ENCODE peak calls at places on chromosome 10, in eight cellular contexts. Q is pancreas; V is aorta; R is mesenchymal stem cell; J is CD4-positive, alpha-beta memory T cell; D is CD4-positive, CD25-positive, alpha-beta regulatory T cell; C is PC-3; E is GM23248. H is an unnamed sample.
A peak's percentile ranks its signal among the peaks of the same experiment; 100 is the strongest.

GRCh38 chr10:91514684-91515253 is 104.6 kb downstream of the HECTD2 start:
- DNase-seq in V (no peak), R (no peak), C (no peak), J (no peak), D (no peak), Q (no peak), E (no peak), H (no peak)

GRCh38 chr10:30063098-30063497 is 3.7 kb upstream of the JCAD start:
- DNase-seq in V (no peak), C (peak; percentile 27), D (no peak), Q (no peak), E (peak; percentile 85), R (peak; percentile 56), J (no peak), H (no peak)

GRCh38 chr10:72242675-72243074 is 26.6 kb upstream of the ASCC1 start:
- DNase-seq in C (no peak), R (peak; percentile 85), V (peak; percentile 86), E (peak; percentile 22), J (no peak), D (no peak), Q (peak; percentile 59), H (no peak)

GRCh38 chr10:74900297-74900696 is 73.9 kb downstream of the KAT6B start:
- DNase-seq in Q (no peak), V (no peak), R (no peak), J (peak; percentile 8), D (peak; percentile 61), C (no peak), E (no peak), H (no peak)

GRCh38 chr10:127694580-127695193 is 42.3 kb upstream of the FOXI2 start:
- DNase-seq in D (no peak), J (no peak), E (peak; percentile 25), Q (no peak), R (no peak), V (no peak), C (peak; percentile 42), H (peak; percentile 65)

GRCh38 chr10:59135275-59135674 is 41.2 kb upstream of the PHYHIPL start:
- DNase-seq in R (no peak), C (no peak), J (no peak), Q (no peak), V (no peak), E (no peak), D (no peak), H (peak; percentile 62)

GRCh38 chr10:3045471-3046209 is 21.7 kb upstream of the PFKP start:
- DNase-seq in E (peak; percentile 88), V (peak; percentile 92), J (no peak), R (peak; percentile 88), D (no peak), Q (peak; percentile 24), C (peak; percentile 52), H (peak; percentile 61)

GRCh38 chr10:103069453-103070331 is 123.4 kb downstream of the NT5C2 start:
- DNase-seq in E (peak; percentile 65), V (no peak), C (peak; percentile 74), Q (peak; percentile 55), D (peak; percentile 72), R (peak; percentile 60), J (peak; percentile 71), H (peak; percentile 65)

GRCh38 chr10:29131952-29132820 is 156.7 kb upstream of the LYZL1 start:
- DNase-seq in R (peak; percentile 70), D (no peak), V (no peak), J (no peak), Q (no peak), E (peak; percentile 28), C (peak; percentile 56), H (no peak)

GRCh38 chr10:26367771-26368170 is 70.4 kb upstream of the APBB1IP start:
- DNase-seq in J (peak; percentile 6), C (peak; percentile 40), V (no peak), R (peak; percentile 2), D (peak; percentile 11), Q (no peak), E (peak; percentile 55), H (peak; percentile 89)

GRCh38 chr10:69145864-69146263 is 21.9 kb downstream of the VPS26A start:
- DNase-seq in E (no peak), J (no peak), V (no peak), Q (no peak), R (no peak), C (no peak), D (no peak), H (no peak)

GRCh38 chr10:110326351-110327032 is 21.8 kb upstream of the SMNDC1 start:
- DNase-seq in J (no peak), E (peak; percentile 80), V (no peak), C (peak; percentile 79), D (no peak), R (peak; percentile 87), Q (no peak), H (no peak)

GRCh38 chr10:93080350-93081046 is 6.8 kb downstream of the CYP26A1 start:
- DNase-seq in E (peak; percentile 66), R (peak; percentile 59), J (peak; percentile 47), D (peak; percentile 47), C (peak; percentile 48), Q (no peak), V (no peak), H (peak; percentile 59)

GRCh38 chr10:21995557-21995956 is 8.0 kb downstream of the DNAJC1 start:
- DNase-seq in R (no peak), D (no peak), C (no peak), E (peak; percentile 46), V (no peak), Q (no peak), J (no peak), H (no peak)

GRCh38 chr10:52779541-52780390 is 7.2 kb upstream of the MBL2 start:
- DNase-seq in Q (peak; percentile 35), V (peak; percentile 78), R (peak; percentile 68), E (peak; percentile 69), J (no peak), D (no peak), C (peak; percentile 99), H (peak; percentile 96)

GRCh38 chr10:79242620-79243152 is 104.6 kb upstream of the PPIF start:
- DNase-seq in C (peak; percentile 99), J (peak; percentile 48), E (peak; percentile 95), Q (no peak), R (peak; percentile 90), D (peak; percentile 29), V (peak; percentile 89), H (no peak)
- H3K4me1 ChIP-seq in C (peaks cover 21% of the 10 kb centered on the region), J (peaks cover 49% of the 10 kb centered on the region), E (peaks cover 57% of the 10 kb centered on the region), Q (no peaks in the 10 kb centered on the region), R (peaks cover 63% of the 10 kb centered on the region), D (peaks cover 53% of the 10 kb centered on the region), V (peaks cover 5% of the 10 kb centered on the region), H (peaks cover 6% of the 10 kb centered on the region)

DNA sequence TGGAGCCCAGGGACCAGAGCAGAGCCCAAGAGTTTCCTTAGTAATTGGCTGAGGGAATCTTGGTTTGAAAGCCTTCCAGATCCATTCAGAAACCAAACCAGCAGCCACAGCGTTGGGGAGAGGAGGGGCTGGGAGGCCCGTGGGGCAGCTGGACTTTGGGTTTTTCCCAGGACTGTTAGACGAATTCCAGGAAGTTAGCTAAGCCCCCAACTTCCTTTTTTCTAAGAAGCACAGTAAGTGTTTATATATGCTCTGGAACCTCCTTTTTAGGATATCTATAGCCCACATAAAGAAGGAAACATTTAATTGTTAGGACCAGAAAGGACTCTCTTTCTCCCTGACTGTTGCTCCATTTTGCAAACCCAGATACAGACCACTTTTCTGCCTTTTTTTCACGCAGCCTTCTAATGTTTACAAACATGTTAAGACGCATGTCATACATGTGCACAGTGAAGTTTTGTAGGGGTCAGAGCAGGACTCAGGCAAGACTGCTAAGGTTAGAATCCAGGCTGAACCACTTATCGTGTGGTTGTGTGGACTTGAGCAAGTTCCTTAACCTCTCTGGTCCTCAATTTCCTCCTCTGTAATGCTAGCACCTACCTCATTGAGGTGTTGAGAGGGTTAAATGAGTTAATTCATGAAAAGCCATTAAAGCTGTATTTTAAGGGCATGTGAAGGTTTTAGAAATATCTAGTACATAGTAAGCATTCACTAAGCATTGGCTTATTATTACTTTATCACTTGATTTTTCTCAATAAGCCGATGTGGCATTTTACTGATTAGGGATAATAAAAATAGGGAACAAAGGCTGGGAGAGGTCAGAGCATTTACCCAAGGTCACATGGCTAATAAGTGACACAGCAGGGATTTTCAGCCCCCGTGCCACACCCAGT is 42.4 kb downstream of the TBATA start:
- DNase-seq in C (no peak), V (peak; percentile 76), R (peak; percentile 88), E (peak; percentile 45), Q (no peak), J (no peak), D (no peak), H (no peak)
- H3K4me1 ChIP-seq in C (no peaks in the 10 kb centered on the region), V (no peaks in the 10 kb centered on the region), R (peaks cover 5% of the 10 kb centered on the region), E (peaks cover 4% of the 10 kb centered on the region), Q (no peaks in the 10 kb centered on the region), J (no peaks in the 10 kb centered on the region), D (no peaks in the 10 kb centered on the region), H (peaks cover 11% of the 10 kb centered on the region)

DNA sequence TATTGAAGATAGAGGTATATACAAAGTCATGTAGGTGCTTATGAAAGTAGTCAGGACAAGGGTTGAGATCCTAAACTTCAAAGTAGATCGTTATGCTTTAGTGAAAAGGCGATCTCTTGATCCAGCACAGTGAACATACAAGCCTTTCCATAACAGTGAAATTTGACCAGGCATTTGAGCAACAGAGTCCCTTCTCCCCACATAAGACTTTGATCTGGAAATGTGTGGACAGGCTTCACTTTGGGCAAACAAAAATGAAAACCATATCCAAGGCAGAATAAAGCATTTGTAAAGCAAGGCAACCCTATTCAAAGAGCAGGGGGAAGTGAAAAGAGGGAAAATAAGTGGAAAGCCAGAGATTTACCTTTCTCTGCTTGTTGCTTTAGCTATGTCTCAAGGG is 311.9 kb upstream of the SORCS1 start:
- DNase-seq in R (no peak), E (no peak), D (no peak), V (no peak), Q (no peak), J (no peak), C (no peak), H (no peak)
- H3K4me1 ChIP-seq in R (no peaks in the 10 kb centered on the region), E (no peaks in the 10 kb centered on the region), D (no peaks in the 10 kb centered on the region), V (no peaks in the 10 kb centered on the region), Q (no peaks in the 10 kb centered on the region), J (no peaks in the 10 kb centered on the region), C (no peaks in the 10 kb centered on the region), H (no peaks in the 10 kb centered on the region)

GRCh38 chr10:132450825-132451505 is 54.0 kb downstream of the PWWP2B start:
- DNase-seq in R (no peak), D (no peak), E (no peak), C (no peak), J (no peak), Q (no peak), V (peak; percentile 73), H (no peak)

GRCh38 chr10:132449051-132449825 is 52.2 kb downstream of the PWWP2B start:
- DNase-seq in V (peak; percentile 77), J (no peak), E (no peak), Q (peak; percentile 66), C (peak; percentile 41), R (peak; percentile 36), D (no peak), H (no peak)

GRCh38 chr10:132451506-132452215 is 54.7 kb downstream of the PWWP2B start:
- DNase-seq in Q (no peak), D (no peak), R (no peak), J (no peak), E (no peak), V (peak; percentile 77), C (no peak), H (no peak)

GRCh38 chr10:132449826-132450211 is 52.8 kb downstream of the PWWP2B start:
- DNase-seq in V (peak; percentile 57), J (no peak), R (no peak), C (no peak), E (no peak), Q (no peak), D (no peak), H (no peak)

DNA sequence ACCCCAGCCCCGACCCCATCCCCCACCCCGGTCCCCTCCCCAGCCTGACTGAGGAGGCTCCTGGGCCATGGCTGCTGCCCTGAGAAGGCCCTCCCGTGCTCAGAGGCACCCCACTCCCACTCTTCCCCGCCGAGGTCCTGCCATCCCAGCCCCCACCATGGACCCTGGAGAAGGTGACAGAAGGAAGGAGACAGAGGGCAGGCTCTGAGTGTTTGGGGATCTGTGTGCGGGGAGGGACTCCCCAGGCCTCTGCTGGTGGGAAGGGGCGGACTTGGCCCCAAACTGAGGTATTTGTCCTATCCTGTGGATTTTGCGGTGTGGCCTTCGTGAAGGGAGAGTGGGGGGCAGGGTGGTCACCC is 53.4 kb downstream of the PWWP2B start:
- DNase-seq in R (no peak), E (no peak), V (peak; percentile 73), C (no peak), J (no peak), D (no peak), Q (no peak), H (no peak)
- H3K4me1 ChIP-seq in R (peaks cover 45% of the 10 kb centered on the region), E (no peaks in the 10 kb centered on the region), V (no peaks in the 10 kb centered on the region), C (peaks cover 33% of the 10 kb centered on the region), J (peaks cover 55% of the 10 kb centered on the region), D (peaks cover 44% of the 10 kb centered on the region), Q (peaks cover 30% of the 10 kb centered on the region), H (peaks cover 56% of the 10 kb centered on the region)